ENCODE peak calls at places on chromosomes 2 and 18, in four cellular contexts. I is psoas muscle, T is mesendoderm, S is HepG2. B is an unnamed sample.

GRCh38 chr2:136255648-136256461 is 137.9 kb upstream of the CXCR4 start:
- DNase-seq in I (no peak), T (no peak), S (no peak), B (no peak)

GRCh38 chr18:62857278-62857976 is 142.1 kb downstream of the PHLPP1 start:
- DNase-seq in I (no peak), T (no peak), S (no peak), B (no peak)

GRCh38 chr2:88068044-88068443 is 419 bp downstream of the SMYD1 start:
- DNase-seq in I (no peak), T (no peak), S (no peak), B (no peak)

GRCh38 chr2:96074156-96074555 is 39.4 kb upstream of the GPAT2 start:
- DNase-seq in I (no peak), T (no peak), S (no peak), B (no peak)

GRCh38 chr2:21422050-21422449 is 298.3 kb downstream of the TDRD15 start:
- DNase-seq in I (no peak), T (peak), S (peak), B (peak)

GRCh38 chr18:74498712-74499629 is 2.8 kb downstream of the CNDP2 start:
- DNase-seq in I (no peak), T (no peak), S (no peak), B (no peak)

GRCh38 chr2:216350214-216350789 is 22.0 kb downstream of the MARCHF4 start:
- DNase-seq in I (no peak), T (no peak), S (no peak), B (no peak)

GRCh38 chr2:237566401-237567235 is at the start of gene PRLH:
- DNase-seq in I (no peak), T (no peak), S (no peak), B (no peak)

GRCh38 chr18:23977709-23978483 is 36.7 kb upstream of the TTC39C start:
- DNase-seq in I (no peak), T (no peak), S (no peak), B (no peak)

GRCh38 chr18:48388478-48388877 is 20.7 kb downstream of the ZBTB7C start:
- DNase-seq in I (no peak), T (no peak), S (no peak), B (no peak)

GRCh38 chr2:105261061-105261460 is 19.5 kb downstream of the GPR45 start:
- DNase-seq in I (no peak), T (no peak), S (no peak), B (no peak)

GRCh38 chr2:173851256-173851655 is 113.9 kb downstream of the SP3 start:
- DNase-seq in I (peak), T (no peak), S (no peak), B (peak)

GRCh38 chr2:15871239-15871783 is 69.0 kb upstream of the MYCN start:
- DNase-seq in I (no peak), T (no peak), S (no peak), B (no peak)

GRCh38 chr2:15870565-15870964 is 69.8 kb upstream of the MYCN start:
- DNase-seq in I (no peak), T (no peak), S (no peak), B (no peak)

GRCh38 chr2:15869396-15869795 is 71.0 kb upstream of the MYCN start:
- DNase-seq in I (no peak), T (no peak), S (no peak), B (no peak)

GRCh38 chr2:15868704-15869103 is 71.6 kb upstream of the MYCN start:
- DNase-seq in I (no peak), T (no peak), S (no peak), B (no peak)

DNA sequence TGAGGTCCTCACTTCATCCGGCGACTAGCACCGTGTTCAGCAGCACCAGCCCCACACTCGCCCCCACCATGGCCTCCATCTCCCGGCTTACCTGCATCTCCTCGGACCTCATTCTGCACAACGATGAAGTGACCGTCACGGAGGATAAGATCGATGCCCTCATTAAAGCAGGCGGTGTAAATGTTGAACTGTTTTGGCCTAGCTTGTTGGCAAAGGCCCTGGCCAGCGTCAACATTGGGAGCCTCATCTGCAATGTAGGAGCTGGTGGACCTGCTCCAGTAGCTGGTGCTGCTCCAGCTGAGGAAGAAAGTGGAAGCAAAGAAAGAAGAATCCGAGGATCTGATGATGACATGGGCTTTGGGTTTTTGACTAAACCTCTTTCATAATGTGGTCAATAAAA is 70.5 kb upstream of the MYCN start:
- DNase-seq in I (no peak), T (no peak), S (no peak), B (no peak)
- H3K27ac ChIP-seq in I (no peak), T (no peak), S (no peak), B (no peak)

GRCh38 chr2:73174941-73175662 is 27.3 kb upstream of the NOTO start:
- DNase-seq in I (no peak), T (peak), S (no peak), B (no peak)
- H3K4me3 ChIP-seq in I (peak), T (peak), S (peak), B (peak)

GRCh38 chr2:55616509-55617159 is 788 bp downstream of the PPP4R3B start:
- DNase-seq in I (no peak), T (peak), S (peak), B (no peak)

GRCh38 chr2:55618649-55619055 is 1.2 kb upstream of the PPP4R3B start:
- DNase-seq in I (peak), T (peak), S (peak), B (peak)

GRCh38 chr2:55617160-55618024 is at the start of gene PPP4R3B:
- DNase-seq in I (peak), T (peak), S (peak), B (peak)

GRCh38 chr2:55620123-55620779 is 2.8 kb upstream of the PPP4R3B start:
- DNase-seq in I (no peak), T (peak), S (peak), B (no peak)

GRCh38 chr2:55618025-55618648 is 715 bp upstream of the PPP4R3B start:
- DNase-seq in I (no peak), T (peak), S (peak), B (no peak)
- H3K27ac ChIP-seq in I (peak), T (peak), S (peak), B (peak)

GRCh38 chr18:55433688-55434087 is 154.3 kb downstream of the TCF4 start:
- DNase-seq in I (no peak), T (no peak), S (no peak), B (no peak)
- H3K4me3 ChIP-seq in I (no peak), T (no peak), S (no peak), B (no peak)

GRCh38 chr2:111706481-111707001 is 177.5 kb downstream of the ANAPC1 start:
- DNase-seq in I (no peak), T (no peak), S (no peak), B (no peak)

GRCh38 chr2:111709321-111709720 is 174.7 kb downstream of the ANAPC1 start:
- DNase-seq in I (no peak), T (no peak), S (no peak), B (no peak)

GRCh38 chr2:111705711-111706323 is 178.2 kb downstream of the ANAPC1 start:
- DNase-seq in I (no peak), T (peak), S (peak), B (no peak)

GRCh38 chr2:111708478-111708877 is 175.5 kb downstream of the ANAPC1 start:
- DNase-seq in I (no peak), T (no peak), S (no peak), B (no peak)

DNA sequence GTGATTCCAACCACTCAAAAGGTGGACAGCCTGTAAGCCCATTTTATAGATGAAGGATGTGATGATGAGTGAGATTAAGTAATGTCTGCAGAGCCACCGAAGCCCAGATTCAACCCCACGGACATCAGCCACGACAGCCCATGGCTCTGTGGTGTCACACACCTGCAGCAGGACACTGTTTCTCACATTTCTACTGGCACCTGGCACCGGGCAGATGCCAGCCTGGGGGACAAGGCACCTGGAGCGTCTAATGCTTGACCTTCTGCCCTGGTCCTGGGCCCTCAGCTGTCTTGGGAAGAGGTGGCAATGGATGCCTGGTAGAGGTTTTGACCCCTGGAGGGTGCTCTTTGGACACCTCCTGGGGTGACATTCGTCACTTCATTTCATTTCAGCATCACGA is 176.3 kb downstream of the ANAPC1 start:
- DNase-seq in I (no peak), T (no peak), S (no peak), B (no peak)
- H3K27ac ChIP-seq in I (no peak), T (no peak), S (no peak), B (no peak)